ENCODE peak calls at places on chromosomes 5 and 9, in five cellular contexts. One of them, this sample, is unnamed.
A peak's percentile ranks its signal among the peaks of the same experiment; 100 is the strongest.

GRCh38 chr5:151214614-151215545 is 9.0 kb downstream of the CCDC69 start:
- DNase-seq in stomach: no peak
- DNase-seq in brain microvascular endothelial cell: no peak
- DNase-seq in neural progenitor cell: no peak
- DNase-seq in aorta: no peak
- DNase-seq in this sample: peak; percentile 37

GRCh38 chr5:77168187-77168883 is 42.1 kb upstream of the PDE8B start:
- DNase-seq in aorta: peak; percentile 89
- DNase-seq in brain microvascular endothelial cell: peak; percentile 56
- DNase-seq in stomach: peak; percentile 80
- DNase-seq in neural progenitor cell: no peak
- DNase-seq in this sample: no peak

GRCh38 chr9:96476591-96476990 is 26.6 kb downstream of the HABP4 start:
- DNase-seq in brain microvascular endothelial cell: no peak
- DNase-seq in stomach: no peak
- DNase-seq in neural progenitor cell: no peak
- DNase-seq in aorta: no peak
- DNase-seq in this sample: no peak

GRCh38 chr9:99269429-99269828 is 47.3 kb downstream of the SEC61B start:
- DNase-seq in aorta: no peak
- DNase-seq in stomach: no peak
- DNase-seq in neural progenitor cell: no peak
- DNase-seq in brain microvascular endothelial cell: peak; percentile 34
- DNase-seq in this sample: no peak

GRCh38 chr5:102910240-102911226 is 155.4 kb downstream of the PAM start:
- DNase-seq in neural progenitor cell: no peak
- DNase-seq in stomach: no peak
- DNase-seq in aorta: no peak
- DNase-seq in brain microvascular endothelial cell: no peak
- DNase-seq in this sample: no peak

GRCh38 chr5:138660051-138660572 is 84.9 kb upstream of the HSPA9 start:
- DNase-seq in neural progenitor cell: no peak
- DNase-seq in brain microvascular endothelial cell: no peak
- DNase-seq in aorta: no peak
- DNase-seq in stomach: no peak
- DNase-seq in this sample: no peak

GRCh38 chr9:84932915-84933527 is 263.5 kb downstream of the NTRK2 start:
- DNase-seq in stomach: no peak
- DNase-seq in brain microvascular endothelial cell: no peak
- DNase-seq in aorta: no peak
- DNase-seq in neural progenitor cell: no peak
- DNase-seq in this sample: no peak

GRCh38 chr9:127447416-127448111 is 3.6 kb downstream of the RPL12 start:
- DNase-seq in aorta: no peak
- DNase-seq in stomach: no peak
- DNase-seq in neural progenitor cell: no peak
- DNase-seq in brain microvascular endothelial cell: no peak
- DNase-seq in this sample: no peak

GRCh38 chr5:170818222-170818621 is 34.7 kb downstream of the GABRP start:
- DNase-seq in stomach: no peak
- DNase-seq in aorta: no peak
- DNase-seq in brain microvascular endothelial cell: peak; percentile 66
- DNase-seq in neural progenitor cell: no peak
- DNase-seq in this sample: no peak

GRCh38 chr5:62982348-62982747 is 403.7 kb downstream of the LRRC70 start:
- DNase-seq in neural progenitor cell: peak; percentile 18
- DNase-seq in aorta: no peak
- DNase-seq in stomach: no peak
- DNase-seq in brain microvascular endothelial cell: no peak
- DNase-seq in this sample: no peak

GRCh38 chr9:109771084-109771483 is 8.9 kb upstream of the PALM2AKAP2 start:
- DNase-seq in stomach: no peak
- DNase-seq in brain microvascular endothelial cell: no peak
- DNase-seq in neural progenitor cell: peak; percentile 65
- DNase-seq in aorta: no peak
- DNase-seq in this sample: peak; percentile 94
- H3K4me3 ChIP-seq in stomach: no peak overlapping the region
- H3K4me3 ChIP-seq in brain microvascular endothelial cell: no peak overlapping the region
- H3K4me3 ChIP-seq in neural progenitor cell: no peak overlapping the region
- H3K4me3 ChIP-seq in aorta: no peak overlapping the region
- H3K4me3 ChIP-seq in this sample: peak overlapping the region; percentile 25

DNA sequence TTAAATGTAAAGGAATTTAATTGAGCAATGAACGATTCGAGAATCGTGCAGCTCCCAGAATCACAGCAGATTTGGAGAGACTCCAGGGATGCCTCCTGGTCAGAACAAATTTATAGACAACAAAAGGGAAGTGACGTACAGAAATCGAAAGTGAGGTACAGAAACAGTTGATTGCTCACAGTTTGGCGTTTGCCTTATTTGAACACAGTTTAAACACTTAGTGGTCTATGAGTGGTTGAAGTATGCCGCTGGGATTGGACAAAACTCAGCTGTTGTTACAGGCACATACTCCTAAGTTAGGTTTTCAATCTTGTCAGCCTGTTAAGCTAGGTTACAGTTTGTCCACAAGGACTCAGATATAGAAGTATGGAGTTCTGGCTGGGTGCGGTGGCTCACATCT is 158.9 kb downstream of the MELK start:
- DNase-seq in brain microvascular endothelial cell: no peak
- DNase-seq in neural progenitor cell: no peak
- DNase-seq in aorta: no peak
- DNase-seq in stomach: no peak
- DNase-seq in this sample: no peak
- H3K27ac ChIP-seq in brain microvascular endothelial cell: no peak overlapping the region
- H3K27ac ChIP-seq in neural progenitor cell: no peak overlapping the region
- H3K27ac ChIP-seq in aorta: no peak overlapping the region
- H3K27ac ChIP-seq in stomach: no peak overlapping the region
- H3K27ac ChIP-seq in this sample: no peak overlapping the region

GRCh38 chr9:126342621-126343031 is 16.0 kb downstream of the MVB12B start:
- DNase-seq in aorta: no peak
- DNase-seq in brain microvascular endothelial cell: no peak
- DNase-seq in stomach: no peak
- DNase-seq in neural progenitor cell: no peak
- DNase-seq in this sample: no peak
- H3K4me3 ChIP-seq in aorta: no peak overlapping the region
- H3K4me3 ChIP-seq in brain microvascular endothelial cell: no peak overlapping the region
- H3K4me3 ChIP-seq in stomach: no peak overlapping the region
- H3K4me3 ChIP-seq in neural progenitor cell: no peak overlapping the region
- H3K4me3 ChIP-seq in this sample: no peak overlapping the region

GRCh38 chr9:100485196-100485595 is 12.2 kb downstream of the TMEFF1 start:
- DNase-seq in aorta: no peak
- DNase-seq in brain microvascular endothelial cell: no peak
- DNase-seq in stomach: no peak
- DNase-seq in neural progenitor cell: no peak
- DNase-seq in this sample: no peak

GRCh38 chr9:100488171-100488570 is 15.2 kb downstream of the TMEFF1 start:
- DNase-seq in stomach: no peak
- DNase-seq in aorta: no peak
- DNase-seq in neural progenitor cell: no peak
- DNase-seq in brain microvascular endothelial cell: no peak
- DNase-seq in this sample: no peak

GRCh38 chr9:100486479-100487176 is 13.7 kb downstream of the TMEFF1 start:
- DNase-seq in aorta: no peak
- DNase-seq in brain microvascular endothelial cell: no peak
- DNase-seq in stomach: no peak
- DNase-seq in neural progenitor cell: no peak
- DNase-seq in this sample: no peak

GRCh38 chr9:100492952-100493351 is 20.0 kb downstream of the TMEFF1 start:
- DNase-seq in aorta: no peak
- DNase-seq in stomach: no peak
- DNase-seq in brain microvascular endothelial cell: no peak
- DNase-seq in neural progenitor cell: no peak
- DNase-seq in this sample: peak; percentile 47

DNA sequence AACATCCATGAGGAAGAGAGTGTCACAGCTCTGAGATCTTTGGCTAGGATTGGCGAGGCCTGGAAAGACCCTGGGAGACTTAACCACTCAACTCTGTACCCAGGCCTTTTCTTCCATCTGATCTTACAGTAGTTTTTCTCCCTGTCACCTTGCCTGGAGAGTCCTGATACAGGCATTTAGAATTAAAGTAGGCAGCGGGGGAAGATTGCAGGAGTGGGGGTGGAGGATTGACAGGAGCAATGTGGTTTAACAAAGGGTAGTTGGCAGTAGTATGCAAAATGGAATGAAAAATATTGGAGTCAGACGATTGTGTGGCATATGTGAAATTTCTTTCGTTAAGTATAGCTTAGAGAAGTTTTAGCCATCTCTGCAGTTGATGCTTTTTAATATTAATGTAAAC is 16.9 kb downstream of the TMEFF1 start:
- DNase-seq in neural progenitor cell: no peak
- DNase-seq in brain microvascular endothelial cell: no peak
- DNase-seq in stomach: no peak
- DNase-seq in aorta: no peak
- DNase-seq in this sample: no peak
- H3K27ac ChIP-seq in neural progenitor cell: no peak overlapping the region
- H3K27ac ChIP-seq in brain microvascular endothelial cell: no peak overlapping the region
- H3K27ac ChIP-seq in stomach: no peak overlapping the region
- H3K27ac ChIP-seq in aorta: no peak overlapping the region
- H3K27ac ChIP-seq in this sample: no peak overlapping the region

This sample was measured in SJSA1.